ENCODE peak calls at places on chromosome 22, in five cellular contexts. D is AG04449; I is CD4-positive, alpha-beta T cell; P is frontal cortex; F is stimulated activated CD4-positive, alpha-beta T cell treated with anti-CD3 and anti-CD28 coated beads, Interleukin-4, amount 100 ng/mL, for 48 hours. E is an unnamed sample.
A peak's percentile ranks its signal among the peaks of the same experiment; 100 is the strongest.

GRCh38 chr22:35172452-35172851 is 84.8 kb upstream of the HMGXB4 start:
- DNase-seq in D (no peak), F (no peak), P (no peak), I (no peak), E (no peak)

GRCh38 chr22:32555546-32555945 is 80.9 kb downstream of the FBXO7 start:
- DNase-seq in D (no peak), F (no peak), I (no peak), P (no peak), E (no peak)

GRCh38 chr22:50084570-50084969 is 656 bp downstream of the MLC1 start:
- DNase-seq in I (no peak), P (peak; percentile 24), D (no peak), F (no peak), E (no peak)

GRCh38 chr22:44493206-44493605 is 4.8 kb downstream of the RTL6 start:
- DNase-seq in P (no peak), I (no peak), F (no peak), D (no peak), E (no peak)

GRCh38 chr22:22721681-22722309 is 77.4 kb downstream of the GGTLC2 start:
- DNase-seq in D (peak; percentile 14), I (no peak), P (no peak), F (peak; percentile 56), E (no peak)

GRCh38 chr22:26722159-26722558 is 64.8 kb downstream of the MIAT start:
- DNase-seq in P (no peak), D (no peak), F (no peak), I (no peak), E (no peak)

GRCh38 chr22:48478124-48478523 is 1349.5 kb downstream of the BRD1 start:
- DNase-seq in I (no peak), P (no peak), D (no peak), F (no peak), E (no peak)

GRCh38 chr22:38489142-38489541 is 17.0 kb downstream of the DDX17 start:
- DNase-seq in I (no peak), P (no peak), F (no peak), D (no peak), E (no peak)

GRCh38 chr22:42039271-42039670 is 31.3 kb downstream of the NAGA start:
- DNase-seq in F (no peak), D (no peak), P (no peak), I (no peak), E (no peak)

GRCh38 chr22:46996595-46997310 is 234.3 kb downstream of the TBC1D22A start:
- DNase-seq in F (no peak), P (no peak), D (no peak), I (no peak), E (no peak)

GRCh38 chr22:45490836-45491235 is 11.8 kb upstream of the FBLN1 start:
- DNase-seq in F (no peak), D (no peak), I (no peak), P (no peak), E (no peak)

GRCh38 chr22:50004923-50005322 is 7.6 kb downstream of the IL17REL start:
- DNase-seq in D (no peak), I (no peak), P (no peak), F (no peak), E (no peak)